ENCODE peak calls at places on chromosomes 3 and 15, in five cellular contexts. M is ACHN, B is IMR-90, P is NCI-H1417 treated with DMSO at 0.1 percent for 48 hours, G is nephron progenitor cell. Z is an unnamed sample.

GRCh38 chr3:105157016-105157765 is 209.5 kb upstream of the ALCAM start:
- DNase-seq in B (no peak), P (no peak), M (no peak), G (no peak), Z (no peak)

GRCh38 chr3:43093974-43094373 is 11.9 kb downstream of the POMGNT2 start:
- DNase-seq in G (no peak), B (no peak), M (no peak), P (no peak), Z (no peak)

GRCh38 chr3:141875374-141875892 is 1.0 kb upstream of the ATP1B3 start:
- DNase-seq in M (peak), P (peak), G (peak), B (peak), Z (peak)

GRCh38 chr3:128152419-128153155 is 694 bp upstream of the EEFSEC start:
- DNase-seq in M (peak), G (no peak), P (no peak), B (peak), Z (no peak)

GRCh38 chr3:29827756-29828155 is 546.9 kb downstream of the RBMS3 start:
- DNase-seq in G (no peak), P (no peak), B (peak), M (no peak), Z (no peak)

GRCh38 chr3:55579499-55579898 is 92.4 kb upstream of the WNT5A start:
- DNase-seq in G (no peak), M (no peak), P (no peak), B (peak), Z (no peak)

GRCh38 chr15:25052191-25052999 is 97.6 kb downstream of the SNRPN start:
- DNase-seq in G (no peak), B (no peak), P (no peak), M (no peak), Z (no peak)

GRCh38 chr3:58688563-58688962 is 22.0 kb upstream of the FAM3D start:
- DNase-seq in G (no peak), B (no peak), M (no peak), P (no peak), Z (no peak)

GRCh38 chr3:65851827-65852226 is 186.9 kb downstream of the MAGI1 start:
- DNase-seq in M (no peak), P (no peak), B (peak), G (no peak), Z (no peak)

GRCh38 chr15:65072027-65072426 is 4.2 kb upstream of the RASL12 start:
- DNase-seq in B (peak), M (no peak), G (no peak), P (no peak), Z (no peak)

GRCh38 chr3:119184808-119185690 is 11.7 kb downstream of the UPK1B start:
- DNase-seq in M (peak), G (no peak), P (no peak), B (peak), Z (peak)

Z was measured in A549.